ENCODE peak calls at places on chromosomes 1 and 21, in six cellular contexts. K is fibroblast of mammary gland, T is aorta, B is AG08396, G is psoas muscle, D is mucosa of gallbladder. Q is an unnamed sample.

GRCh38 chr1:201761178-201761577 is 67.8 kb upstream of the IPO9 start:
- DNase-seq in K (no peak), T (no peak), B (no peak), G (no peak), D (no peak), Q (no peak)

GRCh38 chr21:36981977-36982700 is 15.7 kb upstream of the HLCS start:
- DNase-seq in K (no peak), T (no peak), B (no peak), G (no peak), D (no peak), Q (no peak)

GRCh38 chr1:84141177-84142003 is 2.7 kb upstream of the PRKACB start:
- DNase-seq in K (peak), T (no peak), B (no peak), G (no peak), D (no peak), Q (no peak)

GRCh38 chr1:23129846-23130245 is 38.8 kb downstream of the LUZP1 start:
- DNase-seq in K (no peak), T (no peak), B (no peak), G (no peak), D (no peak), Q (no peak)

GRCh38 chr1:24900486-24900849 is 29.6 kb downstream of the RUNX3 start:
- DNase-seq in K (no peak), T (peak), B (no peak), G (no peak), D (no peak), Q (peak)

GRCh38 chr1:165871311-165872067 is 44.1 kb downstream of the UCK2 start:
- DNase-seq in K (peak), T (no peak), B (no peak), G (no peak), D (peak), Q (no peak)

GRCh38 chr1:177219458-177220390 is 49.0 kb downstream of the BRINP2 start:
- DNase-seq in K (no peak), T (no peak), B (no peak), G (no peak), D (no peak), Q (no peak)

GRCh38 chr1:21153336-21153735 is 23.4 kb downstream of the EIF4G3 start:
- DNase-seq in K (no peak), T (no peak), B (no peak), G (no peak), D (no peak), Q (no peak)

GRCh38 chr1:31417148-31417547 is 4.1 kb downstream of the SERINC2 start:
- DNase-seq in K (no peak), T (no peak), B (no peak), G (no peak), D (no peak), Q (no peak)

GRCh38 chr1:3992746-3993145 is 92.7 kb upstream of the C1orf174 start:
- DNase-seq in K (no peak), T (peak), B (no peak), G (no peak), D (no peak), Q (no peak)

GRCh38 chr1:183914283-183914682 is 109.4 kb downstream of the RGL1 start:
- DNase-seq in K (peak), T (no peak), B (peak), G (no peak), D (no peak), Q (no peak)

GRCh38 chr1:160085686-160086089 is 4.3 kb downstream of the KCNJ9 start:
- DNase-seq in K (peak), T (peak), B (peak), G (peak), D (peak), Q (peak)

GRCh38 chr21:18373631-18374030 is 30.0 kb downstream of the TMPRSS15 start:
- DNase-seq in K (no peak), T (no peak), B (no peak), G (no peak), D (no peak), Q (no peak)

GRCh38 chr1:113990966-113991365 is 11.7 kb downstream of the OLFML3 start:
- DNase-seq in K (no peak), T (no peak), B (no peak), G (no peak), D (no peak), Q (no peak)

GRCh38 chr1:165884690-165885304 is 57.4 kb downstream of the UCK2 start:
- DNase-seq in K (no peak), T (no peak), B (no peak), G (no peak), D (no peak), Q (no peak)

GRCh38 chr1:9289724-9290493 is 2.8 kb upstream of the SPSB1 start:
- DNase-seq in K (peak), T (peak), B (peak), G (peak), D (no peak), Q (peak)

GRCh38 chr1:31744165-31744888 is 19.8 kb downstream of the ADGRB2 start:
- DNase-seq in K (no peak), T (no peak), B (no peak), G (no peak), D (no peak), Q (no peak)